ENCODE peak calls at places on chromosomes 11 and 22, in eight cellular contexts. V, U, Q, S, F, R, I and H are unnamed samples.

GRCh38 chr11:14981507-14981906 is 9.4 kb upstream of the CALCA start:
- DNase-seq in V (peak; percentile 51), U (no peak), Q (no peak), S (no peak), F (no peak), R (no peak), I (no peak), H (no peak)

GRCh38 chr11:118263694-118264567 is at the start of gene MPZL2:
- DNase-seq in V (peak; percentile 86), U (peak; percentile 6), Q (no peak), S (peak; percentile 81), F (peak; percentile 31), R (no peak), I (no peak), H (peak; percentile 23)

GRCh38 chr11:100863080-100863581 is 176.0 kb downstream of the ARHGAP42 start:
- DNase-seq in V (peak; percentile 59), U (peak; percentile 21), Q (peak; percentile 18), S (no peak), F (peak; percentile 53), R (peak; percentile 95), I (peak; percentile 90), H (peak; percentile 15)

GRCh38 chr22:39364646-39365405 is 15.0 kb downstream of the SYNGR1 start:
- DNase-seq in V (no peak), U (no peak), Q (no peak), S (no peak), F (no peak), R (no peak), I (no peak), H (no peak)

GRCh38 chr22:35319244-35319985 is 19.7 kb downstream of the TOM1 start:
- DNase-seq in V (no peak), U (no peak), Q (peak; percentile 9), S (no peak), F (no peak), R (no peak), I (no peak), H (no peak)

GRCh38 chr22:40193429-40194421 is 16.0 kb downstream of the TNRC6B start:
- DNase-seq in V (no peak), U (no peak), Q (no peak), S (no peak), F (no peak), R (peak; percentile 34), I (peak; percentile 52), H (peak; percentile 50)

GRCh38 chr11:115606223-115607220 is 102.3 kb upstream of the CADM1 start:
- DNase-seq in V (peak; percentile 87), U (peak; percentile 16), Q (peak; percentile 24), S (no peak), F (peak; percentile 72), R (peak; percentile 67), I (no peak), H (peak; percentile 76)

GRCh38 chr11:76661835-76662434 is 8.6 kb downstream of the LRRC32 start:
- DNase-seq in V (no peak), U (no peak), Q (peak; percentile 8), S (no peak), F (peak; percentile 13), R (no peak), I (no peak), H (no peak)

GRCh38 chr11:27837895-27838563 is 137.8 kb upstream of the BDNF start:
- DNase-seq in V (no peak), U (no peak), Q (no peak), S (no peak), F (no peak), R (no peak), I (no peak), H (no peak)

GRCh38 chr22:23570681-23571080 is 9.4 kb downstream of the IGLL1 start:
- DNase-seq in V (no peak), U (no peak), Q (no peak), S (no peak), F (no peak), R (no peak), I (no peak), H (no peak)

GRCh38 chr11:2269601-2270321 is 627 bp downstream of the ASCL2 start:
- DNase-seq in V (peak; percentile 68), U (peak; percentile 30), Q (no peak), S (no peak), F (peak; percentile 58), R (peak; percentile 55), I (peak; percentile 67), H (peak; percentile 68)

GRCh38 chr11:131423715-131424114 is 53.3 kb downstream of the NTM start:
- DNase-seq in V (no peak), U (no peak), Q (no peak), S (no peak), F (no peak), R (peak; percentile 7), I (no peak), H (no peak)

GRCh38 chr11:15471028-15471708 is 356.4 kb downstream of the INSC start:
- DNase-seq in V (no peak), U (no peak), Q (no peak), S (no peak), F (no peak), R (no peak), I (no peak), H (no peak)

GRCh38 chr11:44329472-44330230 is 19.7 kb upstream of the ALX4 start:
- DNase-seq in V (no peak), U (no peak), Q (no peak), S (no peak), F (no peak), R (no peak), I (no peak), H (no peak)

GRCh38 chr11:11119917-11120316 is 233.1 kb downstream of the CSNK2A3 start:
- DNase-seq in V (peak; percentile 50), U (no peak), Q (no peak), S (no peak), F (no peak), R (no peak), I (no peak), H (no peak)

GRCh38 chr22:33770723-33771122 is 149.6 kb downstream of the LARGE1 start:
- DNase-seq in V (no peak), U (no peak), Q (no peak), S (no peak), F (no peak), R (no peak), I (no peak), H (no peak)

GRCh38 chr22:50251472-50252054 is 498 bp upstream of the HDAC10 start:
- DNase-seq in V (no peak), U (no peak), Q (no peak), S (no peak), F (no peak), R (no peak), I (no peak), H (no peak)

GRCh38 chr11:101103431-101103830 is 26.2 kb downstream of the PGR start:
- DNase-seq in V (no peak), U (no peak), Q (no peak), S (no peak), F (no peak), R (no peak), I (no peak), H (no peak)

GRCh38 chr11:17798253-17798652 is 63.7 kb downstream of the KCNC1 start:
- DNase-seq in V (no peak), U (no peak), Q (peak; percentile 95), S (no peak), F (peak; percentile 70), R (no peak), I (no peak), H (no peak)

GRCh38 chr11:28756977-28757376 is 648.8 kb downstream of the METTL15 start:
- DNase-seq in V (no peak), U (no peak), Q (no peak), S (no peak), F (no peak), R (peak; percentile 89), I (no peak), H (no peak)

GRCh38 chr11:91243065-91243464 is 981.6 kb upstream of the FAT3 start:
- DNase-seq in V (no peak), U (no peak), Q (no peak), S (no peak), F (no peak), R (peak; percentile 27), I (no peak), H (no peak)

GRCh38 chr22:17431179-17431578 is 61.9 kb downstream of the CECR2 start:
- DNase-seq in V (no peak), U (no peak), Q (no peak), S (no peak), F (no peak), R (no peak), I (no peak), H (no peak)

GRCh38 chr11:92251980-92252379 is 27.4 kb downstream of the FAT3 start:
- DNase-seq in V (no peak), U (no peak), Q (no peak), S (no peak), F (no peak), R (peak; percentile 68), I (no peak), H (no peak)

GRCh38 chr22:27447316-27447715 is 354.2 kb downstream of the MN1 start:
- DNase-seq in V (no peak), U (no peak), Q (no peak), S (no peak), F (no peak), R (no peak), I (no peak), H (no peak)

GRCh38 chr11:44398266-44399045 is 88.5 kb upstream of the ALX4 start:
- DNase-seq in V (peak; percentile 89), U (no peak), Q (no peak), S (no peak), F (no peak), R (no peak), I (no peak), H (no peak)

GRCh38 chr11:109772846-109773400 is 320.3 kb upstream of the ZC3H12C start:
- DNase-seq in V (no peak), U (no peak), Q (no peak), S (no peak), F (no peak), R (no peak), I (no peak), H (no peak)
- H3K36me3 ChIP-seq in V (no peaks in the 10 kb centered on the region), U (no peaks in the 10 kb centered on the region), Q (no peaks in the 10 kb centered on the region), S (no peaks in the 10 kb centered on the region), F (no peaks in the 10 kb centered on the region), R (no peaks in the 10 kb centered on the region), I (no peaks in the 10 kb centered on the region), H (no peaks in the 10 kb centered on the region)

GRCh38 chr11:45906096-45906682 is 882 bp downstream of the FREY1 start:
- DNase-seq in V (no peak), U (no peak), Q (no peak), S (no peak), F (no peak), R (no peak), I (peak; percentile 53), H (no peak)
- TF ChIP-seq POLR2A in V (no peak), U (no peak), Q (no peak), S (no peak), F (no peak), R (no peak), I (no peak), H (no peak)

DNA sequence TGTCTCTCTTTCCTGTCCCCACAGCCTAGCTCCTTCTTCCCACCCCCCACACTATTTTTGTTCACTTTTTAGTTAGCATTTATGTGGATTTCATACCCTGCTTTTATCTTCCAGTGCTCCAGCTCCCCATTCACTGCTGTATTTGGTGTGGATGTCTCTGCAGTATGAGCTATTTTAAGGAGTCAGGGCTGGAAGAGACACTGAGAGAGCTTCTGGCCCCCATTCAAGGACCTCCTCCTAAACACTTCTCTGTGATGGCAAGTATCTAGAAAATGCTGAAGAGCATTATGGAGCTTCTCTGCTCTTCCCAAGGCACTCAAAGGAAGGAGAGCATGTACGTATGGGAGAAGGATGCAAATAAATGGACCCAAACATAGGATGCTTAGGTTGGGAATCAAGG is 79.5 kb downstream of the RAB30 start:
- DNase-seq in V (no peak), U (no peak), Q (no peak), S (no peak), F (peak; percentile 48), R (no peak), I (no peak), H (peak; percentile 59)
- H3K36me3 ChIP-seq in V (no peaks in the 10 kb centered on the region), U (no peaks in the 10 kb centered on the region), Q (peaks cover 8% of the 10 kb centered on the region), S (peaks cover 4% of the 10 kb centered on the region), F (peaks cover 14% of the 10 kb centered on the region), R (peaks cover 5% of the 10 kb centered on the region), I (no peaks in the 10 kb centered on the region), H (no peaks in the 10 kb centered on the region)

GRCh38 chr11:34624069-34624468 is 3.2 kb downstream of the EHF start:
- DNase-seq in V (no peak), U (no peak), Q (no peak), S (no peak), F (no peak), R (no peak), I (no peak), H (no peak)
- TF ChIP-seq POLR2A in V (no peak), U (no peak), Q (no peak), S (no peak), F (no peak), R (no peak), I (no peak), H (no peak)